ENCODE peak calls at places on chromosomes 5 and 9, in seven cellular contexts. K, P, Q, S, N, J and L are unnamed samples.

GRCh38 chr5:110085826-110086225 is 396.1 kb downstream of the MAN2A1 start:
- DNase-seq in P (no peak), N (no peak), K (no peak), J (no peak), S (no peak), Q (no peak), L (no peak)

GRCh38 chr5:137822158-137822764 is 45.4 kb upstream of the MYOT start:
- DNase-seq in K (peak), Q (peak), P (peak), N (peak), J (peak), S (peak), L (peak)

GRCh38 chr9:37747271-37747753 is 6.3 kb upstream of the TRMT10B start:
- DNase-seq in J (peak), K (peak), P (peak), Q (peak), S (peak), N (peak), L (peak)

GRCh38 chr5:146744358-146744757 is 134.2 kb downstream of the PPP2R2B start:
- DNase-seq in Q (no peak), P (peak), K (peak), S (no peak), N (no peak), J (peak), L (peak)

GRCh38 chr5:151589878-151590570 is 1.1 kb downstream of the FAT2 start:
- DNase-seq in N (no peak), J (peak), K (no peak), S (no peak), P (no peak), Q (no peak), L (no peak)

GRCh38 chr9:113255431-113255830 is 19.9 kb downstream of the CDC26 start:
- DNase-seq in K (no peak), P (no peak), S (no peak), J (no peak), Q (no peak), N (no peak), L (no peak)

GRCh38 chr9:10876333-10876732 is 263.5 kb upstream of the PTPRD start:
- DNase-seq in K (no peak), J (no peak), S (peak), Q (no peak), N (no peak), P (no peak), L (no peak)

GRCh38 chr5:131747180-131748105 is 49.4 kb downstream of the FNIP1 start:
- DNase-seq in P (no peak), S (peak), Q (no peak), N (no peak), K (peak), J (no peak), L (no peak)

GRCh38 chr5:7331083-7331482 is 64.9 kb upstream of the ADCY2 start:
- DNase-seq in Q (peak), P (no peak), J (peak), K (no peak), N (no peak), S (no peak), L (peak)

GRCh38 chr5:149030392-149030791 is 32.5 kb downstream of the SH3TC2 start:
- DNase-seq in P (no peak), N (no peak), Q (no peak), K (peak), S (peak), J (no peak), L (no peak)

GRCh38 chr5:151799407-151799806 is 27.7 kb downstream of the G3BP1 start:
- DNase-seq in P (no peak), N (no peak), Q (no peak), K (peak), S (peak), J (no peak), L (no peak)

GRCh38 chr9:89226076-89226475 is 47.5 kb upstream of the SHC3 start:
- DNase-seq in P (peak), Q (peak), N (peak), J (no peak), K (peak), S (peak), L (peak)

GRCh38 chr9:129359871-129360536 is 181.9 kb upstream of the IER5L start:
- DNase-seq in S (no peak), J (no peak), K (no peak), Q (no peak), N (no peak), P (no peak), L (no peak)

GRCh38 chr9:38388283-38389223 is 3.9 kb upstream of the ALDH1B1 start:
- DNase-seq in J (no peak), Q (no peak), P (no peak), K (peak), S (peak), N (no peak), L (no peak)

GRCh38 chr5:141402553-141403328 is at the start of gene PCDHGA9:
- DNase-seq in Q (no peak), J (peak), S (no peak), K (peak), P (no peak), N (no peak), L (no peak)

GRCh38 chr5:114123654-114124053 is 238.2 kb upstream of the KCNN2 start:
- DNase-seq in P (no peak), N (no peak), Q (no peak), S (no peak), K (no peak), J (no peak), L (no peak)

GRCh38 chr5:40441733-40442132 is 238.0 kb upstream of the PTGER4 start:
- DNase-seq in S (no peak), P (no peak), Q (no peak), N (no peak), K (no peak), J (no peak), L (no peak)

GRCh38 chr9:88991066-88992030 is at the start of gene S1PR3:
- DNase-seq in P (peak), S (peak), N (peak), Q (peak), K (no peak), J (peak), L (peak)

GRCh38 chr5:67578011-67578410 is 381.4 kb upstream of the CD180 start:
- DNase-seq in N (no peak), K (no peak), J (no peak), P (no peak), S (peak), Q (no peak), L (no peak)

GRCh38 chr5:16690243-16690839 is 73.5 kb upstream of the RETREG1 start:
- DNase-seq in N (peak), K (peak), Q (peak), J (peak), P (peak), S (peak), L (peak)

GRCh38 chr5:42993516-42994284 is 46.4 kb downstream of the ANXA2R start:
- DNase-seq in N (no peak), J (peak), S (peak), K (peak), Q (peak), P (no peak), L (no peak)

GRCh38 chr5:142412581-142412980 is 87.8 kb upstream of the SPRY4 start:
- DNase-seq in S (no peak), K (no peak), J (no peak), N (no peak), P (no peak), Q (no peak), L (no peak)

GRCh38 chr9:113012492-113012891 is 500 bp upstream of the ZNF883 start:
- DNase-seq in S (no peak), J (no peak), Q (no peak), N (no peak), K (no peak), P (no peak), L (no peak)

GRCh38 chr9:137453643-137454081 is 5.5 kb downstream of the NSMF start:
- DNase-seq in P (peak), Q (peak), S (peak), J (peak), N (peak), K (peak), L (peak)

GRCh38 chr5:139155333-139155732 is 42.8 kb downstream of the SIL1 start:
- DNase-seq in K (no peak), P (no peak), N (no peak), S (no peak), Q (no peak), J (no peak), L (no peak)

GRCh38 chr5:150279618-150280017 is 10.0 kb downstream of the CAMK2A start:
- DNase-seq in Q (no peak), N (no peak), J (no peak), P (no peak), K (no peak), S (no peak), L (no peak)

GRCh38 chr5:89236900-89237299 is 353.9 kb upstream of the MEF2C start:
- DNase-seq in J (no peak), P (no peak), K (peak), N (no peak), S (peak), Q (no peak), L (no peak)

GRCh38 chr9:6920040-6920439 is 162.3 kb downstream of the KDM4C start:
- DNase-seq in Q (no peak), P (no peak), N (no peak), K (peak), S (no peak), J (no peak), L (no peak)

GRCh38 chr5:14185336-14186131 is 42.4 kb downstream of the TRIO start:
- DNase-seq in S (peak), Q (no peak), P (no peak), J (no peak), N (no peak), K (peak), L (no peak)

GRCh38 chr9:135455401-135456030 is 24.1 kb upstream of the PPP1R26 start:
- DNase-seq in N (no peak), Q (no peak), P (no peak), J (no peak), S (no peak), K (no peak), L (no peak)

GRCh38 chr9:131733601-131734061 is 6.2 kb downstream of the RAPGEF1 start:
- DNase-seq in N (no peak), J (peak), K (peak), S (peak), Q (peak), P (no peak), L (peak)

GRCh38 chr9:85431396-85432102 is 310.2 kb downstream of the AGTPBP1 start:
- DNase-seq in S (peak), Q (no peak), N (no peak), K (no peak), P (no peak), J (no peak), L (no peak)

GRCh38 chr5:132497488-132497997 is 7.0 kb upstream of the IRF1 start:
- DNase-seq in K (peak), P (no peak), Q (peak), N (no peak), S (peak), J (peak), L (peak)

GRCh38 chr9:8857330-8858249 is 1058.0 kb upstream of the DMAC1 start:
- DNase-seq in K (no peak), N (peak), P (peak), J (peak), Q (peak), S (peak), L (peak)

GRCh38 chr5:14236757-14237156 is 93.6 kb downstream of the TRIO start:
- DNase-seq in P (no peak), J (no peak), K (no peak), Q (no peak), S (no peak), N (no peak), L (peak)

GRCh38 chr5:173197375-173197891 is 37.6 kb downstream of the NKX2-5 start:
- DNase-seq in Q (no peak), S (no peak), K (no peak), J (peak), N (no peak), P (no peak), L (no peak)

GRCh38 chr9:19967567-19968459 is 179.0 kb upstream of the SLC24A2 start:
- DNase-seq in N (no peak), S (peak), Q (peak), P (no peak), K (no peak), J (no peak), L (peak)

GRCh38 chr9:33817327-33818166 is 587 bp downstream of the UBE2R2 start:
- DNase-seq in N (peak), S (peak), P (peak), K (peak), Q (peak), J (peak), L (peak)

GRCh38 chr9:135674977-135675376 is 11.9 kb downstream of the LCN9 start:
- DNase-seq in P (no peak), K (no peak), S (no peak), J (no peak), N (no peak), Q (no peak), L (no peak)

GRCh38 chr5:16588434-16589214 is 28.2 kb downstream of the RETREG1 start:
- DNase-seq in J (no peak), P (no peak), Q (no peak), K (no peak), S (no peak), N (no peak), L (no peak)

GRCh38 chr9:134363450-134363849 is 37.2 kb downstream of the RXRA start:
- DNase-seq in J (no peak), S (no peak), P (no peak), K (no peak), Q (no peak), N (no peak), L (no peak)
- H3K27ac ChIP-seq in J (no peak), S (no peak), P (no peak), K (no peak), Q (no peak), N (no peak), L (no peak)

GRCh38 chr5:69187342-69187741 is 2.0 kb upstream of the CENPH start:
- DNase-seq in S (no peak), Q (no peak), K (no peak), P (no peak), J (no peak), N (no peak), L (no peak)

GRCh38 chr5:69188811-69189161 is 597 bp upstream of the CENPH start:
- DNase-seq in Q (no peak), S (no peak), P (no peak), N (no peak), K (no peak), J (no peak), L (no peak)

DNA sequence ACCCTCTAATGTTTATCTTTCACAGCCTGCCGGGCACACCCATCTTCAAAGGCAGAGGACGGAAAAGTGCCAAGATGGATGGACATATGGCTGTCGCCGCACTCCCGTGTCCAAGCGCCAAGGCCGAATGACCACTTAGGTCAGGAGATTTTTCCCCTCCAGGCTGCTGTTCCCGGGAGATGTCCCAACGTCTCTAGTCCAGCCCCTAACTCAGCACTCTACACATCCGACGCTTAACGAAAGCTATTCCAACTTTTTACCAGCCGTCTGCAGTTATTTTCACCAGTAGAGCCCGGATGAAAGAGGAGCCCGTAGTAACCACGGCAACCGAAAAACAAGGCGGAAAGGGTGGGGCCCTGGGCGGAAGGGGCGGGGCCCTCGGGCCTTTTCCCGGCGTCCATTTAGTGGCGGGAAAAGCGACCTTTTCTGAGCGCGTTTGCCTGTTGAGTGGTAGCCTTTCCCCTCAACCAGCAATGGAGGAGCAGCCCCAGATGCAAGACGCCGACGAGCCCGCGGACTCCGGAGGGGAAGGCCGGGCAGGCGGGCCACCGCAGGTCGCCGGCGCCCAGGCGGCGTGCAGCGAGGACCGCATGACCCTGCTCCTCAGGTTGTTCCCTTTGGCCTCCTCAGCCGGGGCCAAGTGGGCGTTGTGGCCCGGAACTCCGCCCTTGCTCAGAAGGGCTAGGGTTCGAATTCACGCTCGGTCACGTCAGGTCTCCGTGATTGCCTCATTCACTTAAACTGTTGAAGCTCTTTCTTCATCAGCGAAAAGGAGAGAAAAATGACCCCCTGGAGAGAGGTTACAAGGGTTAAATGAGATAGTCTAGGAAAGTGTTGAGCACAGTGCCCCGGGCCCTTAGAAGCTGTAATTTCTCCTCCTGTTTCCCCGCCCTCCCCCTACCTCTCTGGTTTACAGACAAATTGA is at the start of gene CENPH:
- DNase-seq in N (peak), Q (peak), J (peak), K (peak), S (peak), P (peak), L (peak)
- H3K23ac ChIP-seq in N (no peak), Q (no peak), J (no peak), K (peak), S (no peak), P (peak), L (no peak)

GRCh38 chr5:33691846-33692245 is 199.9 kb downstream of the ADAMTS12 start:
- DNase-seq in N (no peak), J (no peak), K (no peak), Q (no peak), S (no peak), P (no peak), L (no peak)

GRCh38 chr5:33690736-33691135 is 201.1 kb downstream of the ADAMTS12 start:
- DNase-seq in Q (no peak), K (peak), N (no peak), S (peak), J (no peak), P (no peak), L (no peak)

GRCh38 chr5:33688041-33688980 is 203.5 kb downstream of the ADAMTS12 start:
- DNase-seq in P (no peak), K (no peak), S (no peak), N (no peak), J (no peak), Q (no peak), L (no peak)

GRCh38 chr5:33684760-33685159 is 207.0 kb downstream of the ADAMTS12 start:
- DNase-seq in N (no peak), J (no peak), K (no peak), S (no peak), Q (no peak), P (no peak), L (peak)

DNA sequence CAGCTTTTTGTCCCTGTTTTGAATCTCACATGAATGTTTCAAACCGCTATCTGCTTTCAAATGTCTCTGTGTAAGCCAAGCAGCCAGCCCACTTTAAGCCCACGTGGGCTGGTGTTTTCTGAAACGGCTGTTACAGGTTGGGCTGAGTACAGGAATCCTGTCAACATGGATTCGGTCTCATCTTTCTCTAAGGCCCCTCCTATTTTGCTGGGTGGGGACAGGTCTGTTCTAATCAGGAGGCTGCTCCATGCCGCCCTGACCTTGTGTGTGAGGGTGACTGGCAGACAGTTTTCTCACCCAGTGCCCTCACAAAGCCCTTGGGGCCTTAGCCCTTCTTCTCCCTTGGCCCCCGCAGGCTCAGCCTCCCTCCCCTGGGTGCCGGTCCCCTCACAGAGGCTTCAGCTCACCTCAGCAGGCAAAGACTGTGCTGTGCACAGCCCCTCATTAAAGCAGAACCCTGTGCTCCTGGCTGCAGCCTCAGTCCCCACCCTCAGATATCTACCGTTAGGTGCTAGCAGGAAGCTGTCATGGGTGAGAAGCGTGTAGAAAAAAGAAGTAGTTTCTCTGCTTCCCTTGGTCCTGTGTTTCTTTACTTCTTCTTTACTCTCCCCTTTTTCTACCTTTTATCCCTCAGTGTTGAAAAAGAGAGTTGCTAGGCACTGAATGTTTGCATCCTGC is 205.8 kb downstream of the ADAMTS12 start:
- DNase-seq in N (peak), S (no peak), Q (peak), K (no peak), J (no peak), P (no peak), L (peak)
- H3K27ac ChIP-seq in N (no peak), S (no peak), Q (no peak), K (no peak), J (no peak), P (no peak), L (no peak)

GRCh38 chr5:169273881-169274280 is 27.1 kb downstream of the SLIT3 start:
- DNase-seq in S (no peak), N (no peak), P (no peak), J (no peak), Q (no peak), K (no peak), L (no peak)
- H3K23ac ChIP-seq in S (no peak), N (no peak), P (no peak), J (no peak), Q (no peak), K (no peak), L (no peak)

GRCh38 chr9:128056086-128056485 is 11.0 kb downstream of the NAIF1 start:
- DNase-seq in P (no peak), N (no peak), Q (no peak), J (no peak), K (no peak), S (no peak), L (no peak)
- H3K27ac ChIP-seq in P (no peak), N (no peak), Q (no peak), J (no peak), K (no peak), S (no peak), L (peak)

GRCh38 chr5:55123365-55123764 is 20.9 kb downstream of the GZMA start:
- DNase-seq in S (no peak), P (no peak), J (no peak), Q (no peak), K (no peak), N (no peak), L (peak)
- H3K23ac ChIP-seq in S (no peak), P (no peak), J (no peak), Q (no peak), K (no peak), N (no peak), L (no peak)

DNA sequence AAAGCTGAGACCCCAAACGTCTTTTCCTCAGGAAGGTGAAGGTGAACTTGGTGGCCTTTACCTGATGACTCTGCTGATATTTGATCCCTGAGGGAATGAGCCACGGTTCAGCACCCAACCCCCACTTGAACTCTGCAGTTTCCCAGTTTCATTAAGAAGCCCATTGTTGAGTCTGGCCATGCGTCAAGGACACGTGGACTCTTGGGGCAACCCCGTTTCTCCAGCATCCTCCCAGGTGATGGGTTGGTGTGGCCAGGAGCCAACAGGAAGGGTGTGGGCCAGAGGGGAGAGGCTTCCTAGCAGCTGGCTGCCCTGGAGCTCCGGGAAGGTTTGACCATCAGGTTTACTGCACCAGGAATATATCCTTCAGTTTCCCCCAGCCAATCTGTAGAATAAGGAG is 59.5 kb upstream of the GNE start:
- DNase-seq in K (no peak), P (no peak), Q (no peak), S (no peak), N (no peak), J (no peak), L (peak)
- H3K27ac ChIP-seq in K (no peak), P (no peak), Q (no peak), S (no peak), N (no peak), J (no peak), L (no peak)